ENCODE peak calls at places on chromosomes 12 and 14, in four cellular contexts. One of them, this sample, is unnamed.

GRCh38 chr12:115872212-115872611 is 405.3 kb downstream of the MED13L start:
- DNase-seq in mucosa of descending colon: no peak
- DNase-seq in mesendoderm: peak; percentile 49
- DNase-seq in effector memory CD4-positive, alpha-beta T cell: no peak
- DNase-seq in this sample: no peak

GRCh38 chr12:111434680-111435338 is 29.1 kb downstream of the SH2B3 start:
- DNase-seq in mucosa of descending colon: peak; percentile 81
- DNase-seq in mesendoderm: no peak
- DNase-seq in effector memory CD4-positive, alpha-beta T cell: peak; percentile 80
- DNase-seq in this sample: no peak

GRCh38 chr12:100963381-100963780 is 168.8 kb downstream of the ANO4 start:
- DNase-seq in mesendoderm: no peak
- DNase-seq in mucosa of descending colon: no peak
- DNase-seq in effector memory CD4-positive, alpha-beta T cell: no peak
- DNase-seq in this sample: no peak

GRCh38 chr12:9864913-9865675 is 4.1 kb downstream of the CLEC2B start:
- DNase-seq in mucosa of descending colon: no peak
- DNase-seq in effector memory CD4-positive, alpha-beta T cell: no peak
- DNase-seq in mesendoderm: no peak
- DNase-seq in this sample: no peak

GRCh38 chr12:57276935-57277563 is 26.1 kb upstream of the STAC3 start:
- DNase-seq in mesendoderm: peak; percentile 58
- DNase-seq in effector memory CD4-positive, alpha-beta T cell: no peak
- DNase-seq in mucosa of descending colon: no peak
- DNase-seq in this sample: peak; percentile 18

GRCh38 chr12:112252184-112252583 is 126.8 kb downstream of the TRAFD1 start:
- DNase-seq in effector memory CD4-positive, alpha-beta T cell: no peak
- DNase-seq in mucosa of descending colon: no peak
- DNase-seq in mesendoderm: no peak
- DNase-seq in this sample: no peak

GRCh38 chr12:31274520-31275300 is 51.2 kb downstream of the SINHCAF start:
- DNase-seq in mesendoderm: no peak
- DNase-seq in mucosa of descending colon: no peak
- DNase-seq in effector memory CD4-positive, alpha-beta T cell: no peak
- DNase-seq in this sample: no peak

GRCh38 chr12:91140660-91141045 is 29.4 kb upstream of the LUM start:
- DNase-seq in mucosa of descending colon: no peak
- DNase-seq in mesendoderm: no peak
- DNase-seq in effector memory CD4-positive, alpha-beta T cell: no peak
- DNase-seq in this sample: no peak

GRCh38 chr14:67883717-67884116 is 64.1 kb downstream of the RAD51B start:
- DNase-seq in mesendoderm: no peak
- DNase-seq in mucosa of descending colon: no peak
- DNase-seq in effector memory CD4-positive, alpha-beta T cell: no peak
- DNase-seq in this sample: no peak

GRCh38 chr14:23425169-23425568 is 10.3 kb downstream of the MYH7 start:
- DNase-seq in effector memory CD4-positive, alpha-beta T cell: no peak
- DNase-seq in mesendoderm: no peak
- DNase-seq in mucosa of descending colon: no peak
- DNase-seq in this sample: no peak

GRCh38 chr14:55743551-55743950 is 163.5 kb downstream of the KTN1 start:
- DNase-seq in mucosa of descending colon: no peak
- DNase-seq in mesendoderm: no peak
- DNase-seq in effector memory CD4-positive, alpha-beta T cell: no peak
- DNase-seq in this sample: no peak

GRCh38 chr14:101819251-101819990 is 57.9 kb downstream of the PPP2R5C start:
- DNase-seq in mucosa of descending colon: peak; percentile 80
- DNase-seq in effector memory CD4-positive, alpha-beta T cell: peak; percentile 78
- DNase-seq in mesendoderm: no peak
- DNase-seq in this sample: no peak

GRCh38 chr14:90453401-90453951 is 56.6 kb downstream of the CALM1 start:
- DNase-seq in effector memory CD4-positive, alpha-beta T cell: no peak
- DNase-seq in mucosa of descending colon: no peak
- DNase-seq in mesendoderm: no peak
- DNase-seq in this sample: no peak

This sample was measured in HCT116.